ENCODE peak calls at places on chromosomes 1 and 21, in four cellular contexts. U is K562, I is HepG2, Q is GM12878. C is an unnamed sample.

GRCh38 chr1:46166521-46167462 is 8.1 kb upstream of the TSPAN1 start:
- DNase-seq in U (no peak), I (no peak), Q (no peak), C (no peak)

GRCh38 chr1:155134858-155135415 is 715 bp upstream of the SLC50A1 start:
- DNase-seq in U (peak), I (peak), Q (no peak), C (peak)

GRCh38 chr21:14947613-14948160 is 117.1 kb downstream of the NRIP1 start:
- DNase-seq in U (no peak), I (peak), Q (no peak), C (no peak)

GRCh38 chr1:31299365-31299764 is 2.5 kb downstream of the ZCCHC17 start:
- DNase-seq in U (no peak), I (no peak), Q (no peak), C (no peak)

GRCh38 chr1:28897789-28898188 is 16.6 kb upstream of the EPB41 start:
- DNase-seq in U (no peak), I (no peak), Q (no peak), C (no peak)

GRCh38 chr1:23525558-23526174 is 5.4 kb downstream of the E2F2 start:
- DNase-seq in U (no peak), I (no peak), Q (no peak), C (no peak)

GRCh38 chr1:179146916-179147315 is 65.0 kb downstream of the TOR3A start:
- DNase-seq in U (no peak), I (no peak), Q (no peak), C (no peak)

GRCh38 chr21:42473495-42474042 is 22.5 kb downstream of the RSPH1 start:
- DNase-seq in U (no peak), I (no peak), Q (no peak), C (no peak)

GRCh38 chr21:38831526-38832467 is 26.1 kb downstream of the ETS2 start:
- DNase-seq in U (peak), I (peak), Q (peak), C (peak)

GRCh38 chr1:10515627-10516026 is 40.9 kb downstream of the PEX14 start:
- DNase-seq in U (no peak), I (no peak), Q (no peak), C (no peak)

GRCh38 chr21:36820176-36821031 is 121.5 kb downstream of the SIM2 start:
- DNase-seq in U (no peak), I (no peak), Q (no peak), C (no peak)

GRCh38 chr1:107555578-107555977 is 409.4 kb downstream of the VAV3 start:
- DNase-seq in U (no peak), I (no peak), Q (no peak), C (no peak)

GRCh38 chr1:201756411-201756810 is 72.5 kb upstream of the IPO9 start:
- DNase-seq in U (no peak), I (no peak), Q (no peak), C (no peak)

GRCh38 chr1:110787328-110788071 is 85.4 kb upstream of the CD53 start:
- DNase-seq in U (no peak), I (no peak), Q (peak), C (no peak)

GRCh38 chr1:225987491-225988316 is 11.4 kb downstream of the SDE2 start:
- DNase-seq in U (peak), I (peak), Q (no peak), C (peak)

GRCh38 chr1:157671895-157672294 is 28.7 kb downstream of the FCRL3 start:
- DNase-seq in U (no peak), I (no peak), Q (no peak), C (no peak)

GRCh38 chr1:26121854-26122773 is 10.5 kb downstream of the PDIK1L start:
- DNase-seq in U (no peak), I (no peak), Q (no peak), C (no peak)

GRCh38 chr1:237042467-237042891 is 495 bp downstream of the RYR2 start:
- DNase-seq in U (no peak), I (no peak), Q (no peak), C (no peak)

GRCh38 chr1:63004868-63005267 is 220.9 kb downstream of the ATG4C start:
- DNase-seq in U (no peak), I (peak), Q (no peak), C (peak)

DNA sequence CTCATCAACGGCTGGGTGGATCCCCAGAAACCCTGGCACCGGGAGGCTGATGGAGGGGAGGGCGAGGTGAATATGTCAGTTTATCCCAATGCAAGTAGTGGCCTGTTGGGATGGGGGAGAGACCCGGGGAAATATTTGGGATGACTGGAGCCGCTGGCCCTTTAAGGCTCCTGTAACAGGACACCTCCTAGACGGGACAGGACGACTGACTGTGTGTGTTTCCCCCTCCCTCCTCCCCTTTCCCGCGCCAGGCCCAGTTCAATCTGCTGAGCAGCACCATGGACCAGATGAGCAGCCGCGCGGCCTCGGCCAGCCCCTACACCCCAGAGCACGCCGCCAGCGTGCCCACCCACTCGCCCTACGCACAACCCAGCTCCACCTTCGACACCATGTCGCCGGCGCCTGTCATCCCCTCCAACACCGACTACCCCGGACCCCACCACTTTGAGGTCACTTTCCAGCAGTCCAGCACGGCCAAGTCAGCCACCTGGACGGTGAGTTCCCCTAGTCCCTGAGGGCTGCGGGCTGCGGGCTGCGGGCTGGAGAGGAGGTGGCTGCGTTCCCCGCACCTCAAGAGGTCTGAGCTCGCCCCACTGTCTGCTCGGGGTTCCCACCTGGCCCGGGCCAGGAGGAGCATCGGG is 44.8 kb upstream of the CCDC27 start:
- DNase-seq in U (no peak), I (no peak), Q (no peak), C (no peak)
- TF ChIP-seq ZBTB33 in U (no peak), I (no peak), Q (no peak), C (no peak)

GRCh38 chr1:219244864-219245263 is 71.2 kb downstream of the LYPLAL1 start:
- DNase-seq in U (no peak), I (no peak), Q (no peak), C (no peak)

GRCh38 chr1:219247441-219247840 is 73.8 kb downstream of the LYPLAL1 start:
- DNase-seq in U (no peak), I (no peak), Q (no peak), C (no peak)
- TF ChIP-seq SP1 in U (no peak), I (no peak), Q (no peak), C (no peak)

GRCh38 chr1:2095394-2095793 is 45.2 kb downstream of the PRKCZ start:
- DNase-seq in U (no peak), I (no peak), Q (no peak), C (no peak)
- TF ChIP-seq ZBTB33 in U (no peak), I (no peak), Q (no peak), C (no peak)

GRCh38 chr1:241336335-241336734 is 20.7 kb downstream of the RGS7 start:
- DNase-seq in U (no peak), I (no peak), Q (no peak), C (no peak)
- TF ChIP-seq SP1 in U (no peak), I (no peak), Q (no peak), C (no peak)